ENCODE peak calls at places on chromosome 1, in five cellular contexts. Y is AG08395, M is germinal center, C is AG08396, H is KG1. F is an unnamed sample.
A peak's percentile ranks its signal among the peaks of the same experiment; 100 is the strongest.

GRCh38 chr1:168603501-168604107 is 27.2 kb downstream of the XCL1 start:
- DNase-seq in Y (peak; percentile 74), M (peak; percentile 26), C (peak; percentile 59), H (peak; percentile 62), F (peak; percentile 57)

GRCh38 chr1:87794788-87795614 is 466.3 kb downstream of the LMO4 start:
- DNase-seq in Y (peak; percentile 43), M (no peak), C (peak; percentile 18), H (no peak), F (no peak)

GRCh38 chr1:172653015-172653709 is 5.7 kb upstream of the FASLG start:
- DNase-seq in Y (no peak), M (no peak), C (no peak), H (no peak), F (no peak)

GRCh38 chr1:172069535-172069934 is 228.2 kb downstream of the DNM3 start:
- DNase-seq in Y (peak; percentile 10), M (no peak), C (no peak), H (no peak), F (no peak)

GRCh38 chr1:168698453-168698852 is 30.6 kb downstream of the DPT start:
- DNase-seq in Y (no peak), M (no peak), C (no peak), H (no peak), F (no peak)

GRCh38 chr1:61078611-61079010 is 3.8 kb upstream of the NFIA start:
- DNase-seq in Y (no peak), M (no peak), C (no peak), H (peak; percentile 17), F (no peak)

GRCh38 chr1:156693858-156694562 is 11.4 kb downstream of the CRABP2 start:
- DNase-seq in Y (no peak), M (no peak), C (no peak), H (no peak), F (no peak)

GRCh38 chr1:155002479-155003226 is at the start of gene ZBTB7B:
- DNase-seq in Y (peak; percentile 62), M (peak; percentile 52), C (peak; percentile 76), H (no peak), F (no peak)

GRCh38 chr1:181152892-181153633 is 64.6 kb downstream of the IER5 start:
- DNase-seq in Y (peak; percentile 38), M (peak; percentile 72), C (peak; percentile 61), H (peak; percentile 52), F (no peak)

GRCh38 chr1:234926574-234927311 is 201.9 kb downstream of the TOMM20 start:
- DNase-seq in Y (no peak), M (peak; percentile 66), C (no peak), H (no peak), F (no peak)

GRCh38 chr1:91148641-91149069 is 126.8 kb upstream of the ZNF644 start:
- DNase-seq in Y (no peak), M (no peak), C (no peak), H (no peak), F (no peak)

GRCh38 chr1:45864124-45864721 is 60.8 kb downstream of the MAST2 start:
- DNase-seq in Y (peak; percentile 4), M (no peak), C (no peak), H (no peak), F (no peak)

GRCh38 chr1:151832318-151832984 is 849 bp upstream of the RORC start:
- DNase-seq in Y (peak; percentile 66), M (no peak), C (peak; percentile 74), H (no peak), F (peak; percentile 97)

GRCh38 chr1:61270761-61271411 is 188.5 kb downstream of the NFIA start:
- DNase-seq in Y (no peak), M (no peak), C (no peak), H (no peak), F (no peak)

GRCh38 chr1:205805082-205805711 is 7.8 kb downstream of the SLC41A1 start:
- DNase-seq in Y (no peak), M (no peak), C (no peak), H (no peak), F (no peak)

F was measured in LNCaP clone FGC.